ENCODE peak calls at places on chromosomes 11 and 22, in seven cellular contexts. W is cardiac muscle cell, I is NAMALWA, N is NCI-H2171, C is NCI-H460, U is RWPE1, M is NCI-H2081. T is an unnamed sample.

GRCh38 chr22:19879651-19879995 is 24.9 kb upstream of the GNB1L start:
- DNase-seq in W (no peak), I (no peak), N (no peak), C (no peak), U (no peak), M (no peak), T (no peak)

GRCh38 chr11:36729765-36730164 is 131.7 kb upstream of the RAG2 start:
- DNase-seq in W (no peak), I (no peak), N (no peak), C (no peak), U (no peak), M (no peak), T (no peak)

GRCh38 chr11:68661014-68661413 is 23.3 kb upstream of the GAL start:
- DNase-seq in W (no peak), I (no peak), N (no peak), C (no peak), U (no peak), M (no peak), T (no peak)

GRCh38 chr11:93740802-93741093 is 547 bp downstream of the TAF1D start:
- DNase-seq in W (peak; percentile 67), I (peak; percentile 73), N (peak; percentile 55), C (peak; percentile 61), U (peak; percentile 46), M (peak; percentile 48), T (no peak)

GRCh38 chr11:4891996-4892640 is 10.4 kb downstream of the OR51T1 start:
- DNase-seq in W (no peak), I (peak; percentile 4), N (no peak), C (no peak), U (peak; percentile 34), M (no peak), T (no peak)

GRCh38 chr11:60127311-60127811 is 38.9 kb downstream of the MS4A2 start:
- DNase-seq in W (no peak), I (no peak), N (no peak), C (no peak), U (peak; percentile 22), M (no peak), T (no peak)

GRCh38 chr22:23098718-23099524 is 28.6 kb downstream of the GNAZ start:
- DNase-seq in W (no peak), I (peak; percentile 60), N (no peak), C (no peak), U (no peak), M (no peak), T (no peak)

GRCh38 chr11:114232400-114233070 is 63.7 kb upstream of the NNMT start:
- DNase-seq in W (no peak), I (no peak), N (no peak), C (no peak), U (peak; percentile 48), M (no peak), T (no peak)

T was measured in NCI-H1694.